ENCODE peak calls at places on chromosomes 4 and X, in four cellular contexts. C, W, G and U are unnamed samples.

GRCh38 chrX:110146521-110146920 is 143.6 kb downstream of the TMEM164 start:
- DNase-seq in C (no peak), W (peak), G (peak), U (peak)

GRCh38 chr4:109739547-109739946 is 9.7 kb upstream of the PLA2G12A start:
- DNase-seq in C (no peak), W (no peak), G (peak), U (no peak)

GRCh38 chr4:6852582-6852981 is 57.0 kb upstream of the TBC1D14 start:
- DNase-seq in C (no peak), W (no peak), G (no peak), U (no peak)

GRCh38 chrX:8867454-8867853 is 66.3 kb upstream of the FAM9A start:
- DNase-seq in C (no peak), W (no peak), G (peak), U (no peak)

GRCh38 chr4:1207157-1207470 is 34.7 kb upstream of the SPON2 start:
- DNase-seq in C (peak), W (no peak), G (no peak), U (no peak)

GRCh38 chrX:114334473-114334982 is 249.4 kb upstream of the HTR2C start:
- DNase-seq in C (no peak), W (no peak), G (no peak), U (no peak)

GRCh38 chrX:114717921-114718320 is 134.0 kb downstream of the HTR2C start:
- DNase-seq in C (no peak), W (peak), G (no peak), U (no peak)

GRCh38 chrX:112211459-112211858 is 128.9 kb upstream of the TRPC5 start:
- DNase-seq in C (no peak), W (no peak), G (peak), U (peak)

GRCh38 chr4:145681518-145681917 is 1.6 kb downstream of the C4orf51 start:
- DNase-seq in C (no peak), W (no peak), G (no peak), U (no peak)

GRCh38 chr4:158729716-158730559 is 6.7 kb upstream of the PPID start:
- DNase-seq in C (peak), W (peak), G (peak), U (peak)

GRCh38 chr4:95867919-95868318 is 28.0 kb downstream of the PDHA2 start:
- DNase-seq in C (no peak), W (no peak), G (peak), U (peak)

GRCh38 chr4:114780205-114780604 is 181.6 kb downstream of the UGT8 start:
- DNase-seq in C (no peak), W (peak), G (peak), U (peak)

GRCh38 chr4:121457278-121457875 is 76.6 kb upstream of the QRFPR start:
- DNase-seq in C (no peak), W (no peak), G (no peak), U (no peak)

GRCh38 chr4:117678861-117679260 is 355.4 kb upstream of the NDST3 start:
- DNase-seq in C (no peak), W (no peak), G (no peak), U (no peak)

GRCh38 chr4:39823193-39823592 is 125.3 kb downstream of the UBE2K start:
- DNase-seq in C (no peak), W (no peak), G (no peak), U (no peak)

GRCh38 chrX:46912098-46912672 is at the start of gene JADE3:
- DNase-seq in C (peak), W (peak), G (peak), U (peak)

GRCh38 chr4:169243808-169244207 is 26.9 kb downstream of the SH3RF1 start:
- DNase-seq in C (no peak), W (no peak), G (peak), U (peak)

GRCh38 chr4:4425696-4426095 is 38.8 kb downstream of the NSG1 start:
- DNase-seq in C (no peak), W (no peak), G (no peak), U (no peak)

GRCh38 chrX:115690554-115691216 is 129.7 kb downstream of the PLS3 start:
- DNase-seq in C (no peak), W (peak), G (peak), U (peak)

GRCh38 chrX:56564921-56565861 is 1.8 kb downstream of the UBQLN2 start:
- DNase-seq in C (peak), W (peak), G (no peak), U (peak)

GRCh38 chrX:21741378-21741777 is 16.5 kb downstream of the SMPX start:
- DNase-seq in C (no peak), W (no peak), G (no peak), U (no peak)

GRCh38 chr4:1815997-1816860 is 23.1 kb downstream of the FGFR3 start:
- DNase-seq in C (peak), W (no peak), G (no peak), U (no peak)

GRCh38 chr4:80340036-80340435 is 4.5 kb downstream of the CFAP299 start:
- DNase-seq in C (no peak), W (no peak), G (no peak), U (no peak)

GRCh38 chrX:118734909-118735308 is 7.5 kb downstream of the IL13RA1 start:
- DNase-seq in C (no peak), W (no peak), G (no peak), U (no peak)

GRCh38 chr4:3234171-3235029 is 14.6 kb upstream of the MSANTD1 start:
- DNase-seq in C (no peak), W (no peak), G (no peak), U (no peak)

GRCh38 chr4:139129206-139129605 is 47.8 kb downstream of the ELF2 start:
- DNase-seq in C (no peak), W (no peak), G (peak), U (no peak)

GRCh38 chr4:139711461-139711860 is 45.8 kb downstream of the MGST2 start:
- DNase-seq in C (no peak), W (no peak), G (peak), U (peak)

GRCh38 chrX:40933132-40934078 is 151.8 kb upstream of the USP9X start:
- DNase-seq in C (no peak), W (peak), G (no peak), U (peak)

GRCh38 chr4:23237771-23238170 is 545.0 kb downstream of the GBA3 start:
- DNase-seq in C (peak), W (no peak), G (no peak), U (no peak)

GRCh38 chr4:122450847-122451246 is 5.7 kb downstream of the IL2 start:
- DNase-seq in C (no peak), W (peak), G (peak), U (peak)

GRCh38 chrX:132270699-132271098 is 51.5 kb upstream of the RAP2C start:
- DNase-seq in C (peak), W (no peak), G (peak), U (peak)

GRCh38 chrX:138485767-138486166 is 225.8 kb downstream of the FGF13 start:
- DNase-seq in C (no peak), W (peak), G (no peak), U (no peak)

GRCh38 chr4:105145913-105146285 is 777 bp upstream of the TET2 start:
- DNase-seq in C (peak), W (no peak), G (no peak), U (no peak)

GRCh38 chr4:174304664-174305063 is 21.0 kb downstream of the CEP44 start:
- DNase-seq in C (no peak), W (no peak), G (no peak), U (no peak)